ENCODE peak calls at places on chromosomes 13 and 19, in four cellular contexts. E is GM12878, P is K562, M is HepG2. K is an unnamed sample.

GRCh38 chr13:38821753-38822551 is 135.1 kb downstream of the FREM2 start:
- DNase-seq in E (no peak), P (no peak), M (no peak), K (no peak)

GRCh38 chr13:106818971-106819370 is 251.0 kb upstream of the ARGLU1 start:
- DNase-seq in E (no peak), P (no peak), M (no peak), K (no peak)

GRCh38 chr13:106234656-106235055 is 300.8 kb downstream of the EFNB2 start:
- DNase-seq in E (no peak), P (no peak), M (no peak), K (no peak)

GRCh38 chr19:35713904-35714440 is 3.8 kb upstream of the KMT2B start:
- DNase-seq in E (no peak), P (no peak), M (no peak), K (no peak)

GRCh38 chr13:66933994-66934393 is 296.1 kb downstream of the PCDH9 start:
- DNase-seq in E (no peak), P (peak), M (no peak), K (no peak)

GRCh38 chr19:2863818-2864217 is 3.3 kb upstream of the ZNF556 start:
- DNase-seq in E (no peak), P (no peak), M (no peak), K (no peak)

GRCh38 chr19:24000656-24001055 is 86.0 kb downstream of the ZNF726 start:
- DNase-seq in E (no peak), P (no peak), M (no peak), K (no peak)

GRCh38 chr19:40603071-40603718 is 2.0 kb downstream of the LTBP4 start:
- DNase-seq in E (no peak), P (peak), M (peak), K (no peak)

GRCh38 chr13:59398127-59398526 is 765.6 kb downstream of the DIAPH3 start:
- DNase-seq in E (no peak), P (no peak), M (no peak), K (peak)

GRCh38 chr19:48120505-48120904 is 9.9 kb upstream of the PLA2G4C start:
- DNase-seq in E (no peak), P (no peak), M (no peak), K (no peak)

GRCh38 chr19:6464070-6464873 is at the start of gene CRB3:
- DNase-seq in E (no peak), P (no peak), M (peak), K (no peak)

GRCh38 chr19:13039211-13039789 is 44.0 kb downstream of the NFIX start:
- DNase-seq in E (no peak), P (no peak), M (no peak), K (no peak)

GRCh38 chr13:112032186-112032835 is 34.6 kb upstream of the SOX1 start:
- DNase-seq in E (no peak), P (no peak), M (no peak), K (no peak)

GRCh38 chr19:42497492-42498226 is 30.6 kb downstream of the CEACAM1 start:
- DNase-seq in E (peak), P (no peak), M (peak), K (no peak)

GRCh38 chr13:49348748-49349147 is 95.1 kb downstream of the CAB39L start:
- DNase-seq in E (no peak), P (peak), M (no peak), K (no peak)

GRCh38 chr13:98626298-98626940 is 49.5 kb upstream of the STK24 start:
- DNase-seq in E (no peak), P (no peak), M (no peak), K (no peak)

GRCh38 chr13:106104281-106104901 is 431.1 kb downstream of the EFNB2 start:
- DNase-seq in E (no peak), P (no peak), M (no peak), K (no peak)

GRCh38 chr19:39032164-39032918 is at the start of gene FBXO27:
- DNase-seq in E (no peak), P (peak), M (no peak), K (peak)

GRCh38 chr13:23469901-23470525 is 36.5 kb upstream of the SACS start:
- DNase-seq in E (no peak), P (no peak), M (no peak), K (no peak)

GRCh38 chr19:1942078-1942933 is 1.3 kb downstream of the CSNK1G2 start:
- DNase-seq in E (peak), P (peak), M (peak), K (peak)

GRCh38 chr19:51695702-51696315 is 2.7 kb downstream of the SPACA6 start:
- DNase-seq in E (no peak), P (no peak), M (no peak), K (peak)

GRCh38 chr13:51894239-51894638 is 32.5 kb downstream of the CCDC70 start:
- DNase-seq in E (no peak), P (no peak), M (no peak), K (no peak)

GRCh38 chr13:44904982-44905381 is 84.3 kb downstream of the NUFIP1 start:
- DNase-seq in E (no peak), P (no peak), M (no peak), K (no peak)

GRCh38 chr13:51971520-51972426 is 39.5 kb downstream of the ATP7B start:
- DNase-seq in E (no peak), P (no peak), M (peak), K (no peak)

GRCh38 chr19:49746206-49746958 is 16.7 kb downstream of the TSKS start:
- DNase-seq in E (no peak), P (peak), M (peak), K (peak)

GRCh38 chr13:86813198-86813597 is 858.0 kb upstream of the SLITRK5 start:
- DNase-seq in E (no peak), P (no peak), M (no peak), K (no peak)

GRCh38 chr13:55493297-55493696 is 1647.4 kb upstream of the PRR20A start:
- DNase-seq in E (no peak), P (no peak), M (no peak), K (no peak)

GRCh38 chr13:94968040-94968756 is 255.9 kb upstream of the SOX21 start:
- DNase-seq in E (no peak), P (no peak), M (no peak), K (peak)

GRCh38 chr19:32928806-32929205 is 43.0 kb downstream of the CEP89 start:
- DNase-seq in E (no peak), P (no peak), M (peak), K (no peak)

GRCh38 chr19:1690570-1691307 is 38.3 kb upstream of the TCF3 start:
- DNase-seq in E (no peak), P (peak), M (no peak), K (peak)

GRCh38 chr19:44356383-44357111 is at the start of gene ZNF112:
- DNase-seq in E (peak), P (peak), M (peak), K (peak)

GRCh38 chr13:50509771-50510441 is 333.6 kb downstream of the DLEU7 start:
- DNase-seq in E (no peak), P (no peak), M (no peak), K (no peak)

GRCh38 chr13:94351292-94352000 is 128.0 kb downstream of the DCT start:
- DNase-seq in E (no peak), P (no peak), M (no peak), K (no peak)

GRCh38 chr13:111051656-111052232 is 63.4 kb upstream of the ARHGEF7 start:
- DNase-seq in E (no peak), P (no peak), M (no peak), K (no peak)

GRCh38 chr19:2334986-2335846 is 6.7 kb downstream of the SPPL2B start:
- DNase-seq in E (no peak), P (no peak), M (no peak), K (peak)

GRCh38 chr19:19539738-19540703 is 2.0 kb downstream of the CILP2 start:
- DNase-seq in E (no peak), P (peak), M (no peak), K (peak)

GRCh38 chr13:107138468-107138867 is 570.5 kb upstream of the ARGLU1 start:
- DNase-seq in E (no peak), P (no peak), M (no peak), K (no peak)

DNA sequence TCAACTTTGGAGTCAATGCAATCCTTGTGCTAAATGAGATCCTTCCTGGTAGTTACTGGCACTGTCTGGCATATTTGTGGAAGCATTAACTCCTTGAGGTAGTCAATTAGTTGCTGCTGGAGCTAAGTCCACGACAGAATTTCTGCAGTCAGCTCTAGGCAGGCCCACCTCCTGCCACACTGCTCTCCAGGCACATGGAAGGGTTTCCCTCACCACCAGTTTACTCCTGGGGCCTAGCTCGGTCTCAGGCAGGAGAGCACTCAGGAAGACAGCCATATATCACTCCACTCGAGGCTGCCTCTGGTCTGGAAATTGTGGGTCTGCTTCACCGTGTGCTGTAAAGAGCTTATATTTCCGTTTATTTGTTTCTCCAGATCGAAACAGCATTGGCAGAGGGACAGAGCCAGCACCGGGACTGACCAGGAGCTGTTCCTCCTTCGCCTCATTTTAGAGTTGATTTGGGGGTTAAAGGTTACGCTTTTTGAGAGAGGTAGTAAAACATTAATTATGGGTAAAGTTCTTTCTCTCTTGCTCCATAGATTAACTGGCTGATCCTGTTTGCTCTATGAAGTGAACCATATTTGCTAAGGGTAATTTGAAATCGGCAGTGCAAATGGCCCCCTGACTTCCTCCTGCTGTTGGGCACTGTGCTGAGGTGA is 20.6 kb upstream of the GTF3A start:
- DNase-seq in E (no peak), P (no peak), M (peak), K (no peak)
- TF ChIP-seq REST in E (no peak), P (no peak), M (no peak), K (no peak)

GRCh38 chr19:29370276-29370675 is 155.5 kb upstream of the VSTM2B start:
- DNase-seq in E (no peak), P (no peak), M (no peak), K (no peak)
- TF ChIP-seq MXI1 in E (no peak), P (no peak), M (no peak), K (no peak)

GRCh38 chr19:4077011-4077382 is 10.3 kb upstream of the ZBTB7A start:
- DNase-seq in E (no peak), P (no peak), M (no peak), K (no peak)
- H2AFZ ChIP-seq in E (peak), P (peak), M (no peak), K (no peak)

GRCh38 chr19:11197291-11198174 is at the start of gene KANK2:
- DNase-seq in E (peak), P (peak), M (peak), K (peak)
- TF ChIP-seq REST in E (no peak), P (no peak), M (no peak), K (no peak)

K was measured in SK-N-SH.